ENCODE peak calls at places on chromosome 1, in nine cellular contexts. U is HepG2, E is thoracic aorta, V is heart left ventricle, Y is A549, W is mucosa of descending colon, N is adipocyte, R is thyroid gland, L is HCT116. C is an unnamed sample.

GRCh38 chr1:224427346-224427745 is 7.3 kb downstream of the WDR26 start:
- DNase-seq in U (no peak), E (no peak), V (no peak), Y (no peak), W (no peak), N (peak; percentile 83), R (no peak), L (no peak), C (no peak)

GRCh38 chr1:239647045-239647444 is 260.7 kb downstream of the CHRM3 start:
- DNase-seq in U (no peak), E (no peak), V (no peak), Y (no peak), W (no peak), N (no peak), R (no peak), L (no peak), C (no peak)

GRCh38 chr1:2561446-2561845 is 5.3 kb downstream of the TNFRSF14 start:
- DNase-seq in U (no peak), E (no peak), V (no peak), Y (no peak), W (no peak), N (no peak), R (no peak), L (no peak), C (no peak)

GRCh38 chr1:88293791-88294190 is 390.3 kb upstream of the PKN2 start:
- DNase-seq in U (no peak), E (no peak), V (no peak), Y (no peak), W (no peak), N (no peak), R (no peak), L (no peak), C (no peak)

GRCh38 chr1:186864296-186864695 is 35.5 kb downstream of the PLA2G4A start:
- DNase-seq in U (no peak), E (no peak), V (no peak), Y (no peak), W (no peak), N (no peak), R (no peak), L (no peak), C (no peak)

GRCh38 chr1:33086384-33086850 is 5.5 kb downstream of the AZIN2 start:
- DNase-seq in U (peak; percentile 69), E (no peak), V (peak; percentile 81), Y (peak; percentile 33), W (peak; percentile 64), N (peak; percentile 88), R (peak; percentile 80), L (peak; percentile 62), C (peak; percentile 65)

GRCh38 chr1:72280714-72281113 is 1.6 kb downstream of the NEGR1 start:
- DNase-seq in U (no peak), E (no peak), V (no peak), Y (no peak), W (no peak), N (peak; percentile 27), R (no peak), L (no peak), C (no peak)

GRCh38 chr1:119531606-119532323 is 24.8 kb downstream of the HSD3B1 start:
- DNase-seq in U (no peak), E (no peak), V (no peak), Y (no peak), W (no peak), N (peak; percentile 8), R (no peak), L (no peak), C (no peak)

GRCh38 chr1:115198938-115199337 is 109.6 kb upstream of the TSPAN2 start:
- DNase-seq in U (no peak), E (no peak), V (peak; percentile 66), Y (no peak), W (no peak), N (peak; percentile 68), R (peak; percentile 47), L (no peak), C (no peak)

GRCh38 chr1:47210666-47211065 is 20.8 kb upstream of the PDZK1IP1 start:
- DNase-seq in U (no peak), E (no peak), V (no peak), Y (no peak), W (no peak), N (no peak), R (no peak), L (no peak), C (no peak)

GRCh38 chr1:81433676-81434075 is 367.1 kb upstream of the ADGRL2 start:
- DNase-seq in U (no peak), E (no peak), V (no peak), Y (no peak), W (no peak), N (no peak), R (no peak), L (no peak), C (no peak)

GRCh38 chr1:6625579-6626149 is 996 bp downstream of the THAP3 start:
- DNase-seq in U (no peak), E (no peak), V (no peak), Y (peak; percentile 31), W (no peak), N (peak; percentile 75), R (no peak), L (no peak), C (no peak)

GRCh38 chr1:10975567-10976326 is 36.7 kb upstream of the TARDBP start:
- DNase-seq in U (peak; percentile 48), E (no peak), V (peak; percentile 39), Y (peak; percentile 30), W (peak; percentile 72), N (peak; percentile 98), R (no peak), L (no peak), C (no peak)

GRCh38 chr1:101371259-101371658 is 134.4 kb downstream of the S1PR1 start:
- DNase-seq in U (peak; percentile 1), E (no peak), V (no peak), Y (peak; percentile 4), W (no peak), N (peak; percentile 26), R (no peak), L (peak; percentile 27), C (no peak)

GRCh38 chr1:107689733-107690132 is 275.2 kb downstream of the VAV3 start:
- DNase-seq in U (no peak), E (no peak), V (no peak), Y (no peak), W (no peak), N (no peak), R (no peak), L (no peak), C (no peak)
- H3K4me1 ChIP-seq in U (peaks cover 43% of the 10 kb centered on the region), E (no peaks in the 10 kb centered on the region), V (no peaks in the 10 kb centered on the region), Y (peaks cover 61% of the 10 kb centered on the region), W (no peaks in the 10 kb centered on the region), N (no peaks in the 10 kb centered on the region), R (no peaks in the 10 kb centered on the region), L (no peaks in the 10 kb centered on the region), C (peaks cover 6% of the 10 kb centered on the region)

DNA sequence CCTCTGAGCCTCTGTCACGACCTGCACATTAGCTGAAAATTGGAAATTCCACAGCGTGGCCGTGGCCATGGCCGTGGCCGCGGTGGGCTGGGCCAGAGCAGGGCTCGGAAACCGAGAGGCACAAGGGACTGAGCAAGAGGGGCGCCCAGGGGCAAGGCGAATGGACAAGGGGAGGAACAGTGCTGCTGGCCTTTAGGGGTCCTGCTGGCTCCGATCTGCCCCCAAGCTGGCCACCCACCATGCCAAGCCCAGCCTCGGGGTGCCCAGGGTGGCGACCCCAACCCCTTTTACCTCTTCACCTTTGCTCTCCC is 75.0 kb downstream of the TAS1R2 start:
- DNase-seq in U (no peak), E (no peak), V (no peak), Y (no peak), W (no peak), N (no peak), R (no peak), L (no peak), C (no peak)
- H3K4me3 ChIP-seq in U (no peak overlapping the region), E (no peak overlapping the region), V (no peak overlapping the region), Y (no peak overlapping the region), W (no peak overlapping the region), N (no peak overlapping the region), R (no peak overlapping the region), L (no peak overlapping the region), C (no peak overlapping the region)

DNA sequence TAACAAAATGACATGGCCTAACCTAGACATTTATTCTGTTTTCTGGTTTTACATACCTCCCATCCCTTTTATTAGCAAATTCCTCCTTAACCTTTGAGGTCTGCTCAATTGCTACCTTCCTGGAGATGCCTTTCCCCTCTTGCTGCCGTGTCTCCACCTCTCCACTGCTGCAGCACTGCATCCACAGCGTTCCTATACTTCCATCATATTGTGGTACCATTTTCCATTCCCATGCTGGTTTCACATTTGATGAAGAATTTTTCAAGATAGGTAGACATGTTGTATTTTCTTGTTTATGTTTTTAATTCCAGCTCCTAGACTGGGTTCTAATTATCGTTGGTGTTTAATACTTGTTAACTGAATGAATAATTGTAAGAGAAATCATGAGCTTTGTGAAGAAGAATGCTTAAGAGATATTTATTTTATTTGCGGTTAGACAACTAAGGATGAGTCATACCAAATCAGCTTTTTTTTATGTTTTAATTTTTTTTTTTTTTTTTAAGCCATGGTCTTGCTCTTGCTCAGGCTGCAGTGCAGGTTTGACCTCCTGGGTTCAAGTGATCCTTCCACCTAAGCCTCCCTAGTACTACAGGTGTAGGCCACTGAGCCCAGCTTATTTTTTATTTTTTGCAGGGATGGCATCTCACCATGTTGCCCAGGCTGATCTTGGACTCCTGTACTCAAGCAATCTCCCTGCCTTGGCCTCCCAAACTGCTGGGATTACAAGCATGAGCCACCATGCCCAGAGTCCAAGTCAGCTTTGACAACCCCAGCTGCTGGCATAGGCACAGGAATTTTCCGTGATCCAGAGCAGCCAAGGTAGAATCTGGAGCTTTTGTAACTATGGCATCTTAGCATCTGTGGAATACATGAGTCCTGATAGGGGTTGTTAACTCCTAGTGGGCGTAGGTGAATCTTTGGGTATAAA is 44.0 kb downstream of the ATP6V1G3 start:
- DNase-seq in U (no peak), E (no peak), V (no peak), Y (no peak), W (no peak), N (peak; percentile 68), R (no peak), L (no peak), C (no peak)
- H3K4me1 ChIP-seq in U (no peaks in the 10 kb centered on the region), E (no peaks in the 10 kb centered on the region), V (peaks cover 24% of the 10 kb centered on the region), Y (peaks cover 28% of the 10 kb centered on the region), W (no peaks in the 10 kb centered on the region), N (peaks cover 36% of the 10 kb centered on the region), R (no peaks in the 10 kb centered on the region), L (peaks cover 7% of the 10 kb centered on the region), C (peaks cover 16% of the 10 kb centered on the region)

GRCh38 chr1:230109066-230109465 is 42.0 kb downstream of the GALNT2 start:
- DNase-seq in U (no peak), E (no peak), V (no peak), Y (no peak), W (no peak), N (no peak), R (no peak), L (no peak), C (no peak)
- H3K4me3 ChIP-seq in U (no peak overlapping the region), E (no peak overlapping the region), V (no peak overlapping the region), Y (no peak overlapping the region), W (no peak overlapping the region), N (no peak overlapping the region), R (no peak overlapping the region), L (no peak overlapping the region), C (no peak overlapping the region)

C was measured in Caco-2.